ENCODE peak calls at places on chromosome 22, in eight cellular contexts. One of them, this sample, is unnamed.

GRCh38 chr22:20455709-20456063 is 18.1 kb upstream of the SCARF2 start:
- DNase-seq in fibroblast of pulmonary artery: no peak
- DNase-seq in naive thymus-derived CD4-positive, alpha-beta T cell: no peak
- DNase-seq in uterus: no peak
- DNase-seq in mucosa of descending colon: no peak
- DNase-seq in body of pancreas: no peak
- DNase-seq in tibial artery: no peak
- DNase-seq in fibroblast of mammary gland: no peak
- DNase-seq in this sample: no peak

GRCh38 chr22:40727607-40728325 is 48.5 kb downstream of the MCHR1 start:
- DNase-seq in fibroblast of pulmonary artery: no peak
- DNase-seq in naive thymus-derived CD4-positive, alpha-beta T cell: no peak
- DNase-seq in uterus: no peak
- DNase-seq in mucosa of descending colon: no peak
- DNase-seq in body of pancreas: no peak
- DNase-seq in tibial artery: no peak
- DNase-seq in fibroblast of mammary gland: no peak
- DNase-seq in this sample: no peak

GRCh38 chr22:17121235-17122195 is at the start of gene TMEM121B:
- DNase-seq in fibroblast of pulmonary artery: peak; percentile 47
- DNase-seq in naive thymus-derived CD4-positive, alpha-beta T cell: no peak
- DNase-seq in uterus: no peak
- DNase-seq in mucosa of descending colon: peak; percentile 62
- DNase-seq in body of pancreas: peak; percentile 63
- DNase-seq in tibial artery: peak; percentile 49
- DNase-seq in fibroblast of mammary gland: peak; percentile 50
- DNase-seq in this sample: peak; percentile 15

GRCh38 chr22:11628651-11629511 is 3899.1 kb upstream of the OR11H1 start:
- DNase-seq in fibroblast of pulmonary artery: no peak
- DNase-seq in naive thymus-derived CD4-positive, alpha-beta T cell: no peak
- DNase-seq in uterus: no peak
- DNase-seq in mucosa of descending colon: peak; percentile 18
- DNase-seq in body of pancreas: no peak
- DNase-seq in tibial artery: no peak
- DNase-seq in fibroblast of mammary gland: no peak
- DNase-seq in this sample: no peak

GRCh38 chr22:23263651-23264555 is 83.6 kb downstream of the BCR start:
- DNase-seq in fibroblast of pulmonary artery: no peak
- DNase-seq in naive thymus-derived CD4-positive, alpha-beta T cell: peak; percentile 37
- DNase-seq in uterus: no peak
- DNase-seq in mucosa of descending colon: no peak
- DNase-seq in body of pancreas: no peak
- DNase-seq in tibial artery: no peak
- DNase-seq in fibroblast of mammary gland: peak; percentile 15
- DNase-seq in this sample: no peak

GRCh38 chr22:31148953-31149627 is 8.8 kb upstream of the PLA2G3 start:
- DNase-seq in fibroblast of pulmonary artery: peak; percentile 90
- DNase-seq in naive thymus-derived CD4-positive, alpha-beta T cell: peak; percentile 26
- DNase-seq in uterus: peak; percentile 80
- DNase-seq in mucosa of descending colon: peak; percentile 73
- DNase-seq in body of pancreas: peak; percentile 78
- DNase-seq in tibial artery: peak; percentile 61
- DNase-seq in fibroblast of mammary gland: peak; percentile 75
- DNase-seq in this sample: peak; percentile 43

GRCh38 chr22:47600281-47600680 is 837.8 kb downstream of the TBC1D22A start:
- DNase-seq in fibroblast of pulmonary artery: no peak
- DNase-seq in naive thymus-derived CD4-positive, alpha-beta T cell: no peak
- DNase-seq in uterus: no peak
- DNase-seq in mucosa of descending colon: no peak
- DNase-seq in body of pancreas: no peak
- DNase-seq in tibial artery: peak; percentile 10
- DNase-seq in fibroblast of mammary gland: no peak
- DNase-seq in this sample: no peak

GRCh38 chr22:27745154-27745553 is 56.4 kb downstream of the MN1 start:
- DNase-seq in fibroblast of pulmonary artery: no peak
- DNase-seq in naive thymus-derived CD4-positive, alpha-beta T cell: no peak
- DNase-seq in uterus: no peak
- DNase-seq in mucosa of descending colon: no peak
- DNase-seq in body of pancreas: no peak
- DNase-seq in tibial artery: no peak
- DNase-seq in fibroblast of mammary gland: no peak
- DNase-seq in this sample: no peak

GRCh38 chr22:17199131-17199731 is 20.0 kb downstream of the ADA2 start:
- DNase-seq in fibroblast of pulmonary artery: peak; percentile 64
- DNase-seq in naive thymus-derived CD4-positive, alpha-beta T cell: no peak
- DNase-seq in uterus: peak; percentile 36
- DNase-seq in mucosa of descending colon: no peak
- DNase-seq in body of pancreas: no peak
- DNase-seq in tibial artery: no peak
- DNase-seq in fibroblast of mammary gland: peak; percentile 87
- DNase-seq in this sample: peak; percentile 5

DNA sequence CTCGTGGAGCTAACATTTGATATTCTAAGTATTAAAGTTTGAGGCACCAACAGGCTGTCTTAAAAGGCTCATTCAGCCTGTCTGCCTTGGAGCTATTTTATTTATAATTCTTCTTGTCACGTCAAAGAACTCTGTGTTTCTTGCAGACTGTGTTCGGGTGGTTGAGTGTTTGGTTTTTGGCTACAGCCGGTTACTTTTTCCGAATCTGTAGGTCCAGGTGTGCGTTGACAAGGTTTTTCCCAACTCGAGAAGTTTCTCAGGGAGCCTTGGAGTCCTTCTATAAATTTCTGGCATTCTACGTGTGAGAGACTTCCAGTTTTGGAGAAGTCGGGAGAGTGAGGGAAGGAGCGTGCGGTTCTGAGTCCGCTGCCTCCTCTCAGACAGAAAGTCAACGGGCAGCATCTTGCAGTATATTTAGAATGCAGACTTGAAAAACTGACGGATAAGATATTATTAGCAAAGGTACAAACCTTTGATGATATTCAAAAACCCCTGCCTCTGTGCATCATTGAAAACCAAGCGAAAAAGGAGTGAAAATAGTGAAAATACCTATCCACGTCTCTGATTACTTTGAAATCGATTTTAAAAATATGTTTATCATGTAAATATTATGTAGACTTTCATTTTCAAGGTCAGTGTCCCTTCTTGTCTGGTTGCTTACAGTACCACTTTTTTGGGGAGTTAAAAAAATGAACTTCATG is 85.2 kb upstream of the PPARA start:
- DNase-seq in fibroblast of pulmonary artery: no peak
- DNase-seq in naive thymus-derived CD4-positive, alpha-beta T cell: no peak
- DNase-seq in uterus: peak; percentile 44
- DNase-seq in mucosa of descending colon: peak; percentile 26
- DNase-seq in body of pancreas: peak; percentile 57
- DNase-seq in tibial artery: peak; percentile 25
- DNase-seq in fibroblast of mammary gland: peak; percentile 63
- DNase-seq in this sample: no peak
- H3K4me3 ChIP-seq in fibroblast of pulmonary artery: no peak overlapping the region
- H3K4me3 ChIP-seq in naive thymus-derived CD4-positive, alpha-beta T cell: no peak overlapping the region
- H3K4me3 ChIP-seq in uterus: peak overlapping the region; percentile 3
- H3K4me3 ChIP-seq in mucosa of descending colon: no peak overlapping the region
- H3K4me3 ChIP-seq in body of pancreas: no peak overlapping the region
- H3K4me3 ChIP-seq in tibial artery: peak overlapping the region; percentile 30
- H3K4me3 ChIP-seq in fibroblast of mammary gland: peak overlapping the region; percentile 36
- H3K4me3 ChIP-seq in this sample: no peak overlapping the region

GRCh38 chr22:29720824-29721323 is 1.1 kb downstream of the CABP7 start:
- DNase-seq in fibroblast of pulmonary artery: no peak
- DNase-seq in naive thymus-derived CD4-positive, alpha-beta T cell: no peak
- DNase-seq in uterus: no peak
- DNase-seq in mucosa of descending colon: no peak
- DNase-seq in body of pancreas: no peak
- DNase-seq in tibial artery: no peak
- DNase-seq in fibroblast of mammary gland: no peak
- DNase-seq in this sample: no peak

GRCh38 chr22:29717789-29718188 is 2.0 kb upstream of the CABP7 start:
- DNase-seq in fibroblast of pulmonary artery: no peak
- DNase-seq in naive thymus-derived CD4-positive, alpha-beta T cell: no peak
- DNase-seq in uterus: no peak
- DNase-seq in mucosa of descending colon: no peak
- DNase-seq in body of pancreas: no peak
- DNase-seq in tibial artery: no peak
- DNase-seq in fibroblast of mammary gland: no peak
- DNase-seq in this sample: no peak

GRCh38 chr22:29718949-29719893 is 582 bp upstream of the CABP7 start:
- DNase-seq in fibroblast of pulmonary artery: no peak
- DNase-seq in naive thymus-derived CD4-positive, alpha-beta T cell: no peak
- DNase-seq in uterus: no peak
- DNase-seq in mucosa of descending colon: no peak
- DNase-seq in body of pancreas: no peak
- DNase-seq in tibial artery: no peak
- DNase-seq in fibroblast of mammary gland: no peak
- DNase-seq in this sample: no peak

GRCh38 chr22:29722151-29722550 is 2.3 kb downstream of the CABP7 start:
- DNase-seq in fibroblast of pulmonary artery: no peak
- DNase-seq in naive thymus-derived CD4-positive, alpha-beta T cell: no peak
- DNase-seq in uterus: no peak
- DNase-seq in mucosa of descending colon: no peak
- DNase-seq in body of pancreas: no peak
- DNase-seq in tibial artery: no peak
- DNase-seq in fibroblast of mammary gland: no peak
- DNase-seq in this sample: no peak

GRCh38 chr22:29719894-29720645 is at the start of gene CABP7:
- DNase-seq in fibroblast of pulmonary artery: no peak
- DNase-seq in naive thymus-derived CD4-positive, alpha-beta T cell: no peak
- DNase-seq in uterus: no peak
- DNase-seq in mucosa of descending colon: no peak
- DNase-seq in body of pancreas: no peak
- DNase-seq in tibial artery: no peak
- DNase-seq in fibroblast of mammary gland: no peak
- DNase-seq in this sample: no peak
- H3K4me3 ChIP-seq in fibroblast of pulmonary artery: no peak within 1 kb of the TSS
- H3K4me3 ChIP-seq in naive thymus-derived CD4-positive, alpha-beta T cell: no peak within 1 kb of the TSS
- H3K4me3 ChIP-seq in uterus: no peak within 1 kb of the TSS
- H3K4me3 ChIP-seq in mucosa of descending colon: no peak within 1 kb of the TSS
- H3K4me3 ChIP-seq in body of pancreas: no peak within 1 kb of the TSS
- H3K4me3 ChIP-seq in tibial artery: no peak within 1 kb of the TSS
- H3K4me3 ChIP-seq in fibroblast of mammary gland: no peak within 1 kb of the TSS
- H3K4me3 ChIP-seq in this sample: peak within 1 kb of the TSS; percentile 18

GRCh38 chr22:50184004-50184461 is 1.7 kb upstream of the TRABD start:
- DNase-seq in fibroblast of pulmonary artery: peak; percentile 67
- DNase-seq in naive thymus-derived CD4-positive, alpha-beta T cell: no peak
- DNase-seq in uterus: peak; percentile 77
- DNase-seq in mucosa of descending colon: peak; percentile 71
- DNase-seq in body of pancreas: peak; percentile 76
- DNase-seq in tibial artery: peak; percentile 68
- DNase-seq in fibroblast of mammary gland: peak; percentile 46
- DNase-seq in this sample: no peak
- H3K4me3 ChIP-seq in fibroblast of pulmonary artery: no peak overlapping the region
- H3K4me3 ChIP-seq in naive thymus-derived CD4-positive, alpha-beta T cell: no peak overlapping the region
- H3K4me3 ChIP-seq in uterus: no peak overlapping the region
- H3K4me3 ChIP-seq in mucosa of descending colon: no peak overlapping the region
- H3K4me3 ChIP-seq in body of pancreas: no peak overlapping the region
- H3K4me3 ChIP-seq in tibial artery: no peak overlapping the region
- H3K4me3 ChIP-seq in fibroblast of mammary gland: no peak overlapping the region
- H3K4me3 ChIP-seq in this sample: no peak overlapping the region

DNA sequence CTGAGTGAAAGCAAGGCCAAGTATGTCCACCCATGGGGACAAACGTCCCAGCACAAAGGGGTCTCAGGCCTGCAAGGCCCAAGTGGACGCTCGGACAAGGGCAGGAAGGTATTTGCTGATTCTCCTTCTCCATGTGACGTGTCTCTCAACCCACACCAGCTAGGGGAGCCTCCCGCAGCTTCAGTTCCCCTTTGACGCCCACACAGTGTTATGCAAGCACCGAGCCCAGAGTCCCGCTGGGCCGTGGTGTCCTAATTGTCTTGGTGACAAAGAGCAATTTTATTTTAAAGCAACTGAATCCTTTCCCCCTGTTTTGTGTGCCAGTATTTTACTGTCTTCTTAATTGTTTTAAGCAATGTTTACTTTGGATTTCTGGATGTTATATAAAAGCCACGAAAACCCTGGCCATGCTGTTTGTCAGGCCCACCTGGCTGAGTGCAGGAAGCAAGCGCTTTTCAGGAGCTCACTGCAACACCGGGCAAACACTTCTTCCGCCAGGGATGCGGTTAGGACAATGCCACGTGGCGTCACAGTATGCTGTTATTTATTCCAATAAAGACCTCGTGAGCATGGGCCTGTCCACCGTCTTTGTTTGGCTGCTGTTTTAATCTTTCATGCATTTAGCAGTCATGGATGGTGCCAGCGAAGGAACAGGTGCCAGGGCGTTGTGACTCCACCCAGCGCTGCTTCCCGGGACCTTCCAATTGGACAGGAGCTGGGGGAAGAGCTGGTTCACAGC is 8.2 kb upstream of the PARVG start:
- DNase-seq in fibroblast of pulmonary artery: no peak
- DNase-seq in naive thymus-derived CD4-positive, alpha-beta T cell: no peak
- DNase-seq in uterus: no peak
- DNase-seq in mucosa of descending colon: peak; percentile 45
- DNase-seq in body of pancreas: peak; percentile 25
- DNase-seq in tibial artery: peak; percentile 76
- DNase-seq in fibroblast of mammary gland: peak; percentile 34
- DNase-seq in this sample: no peak
- H3K4me3 ChIP-seq in fibroblast of pulmonary artery: no peak overlapping the region
- H3K4me3 ChIP-seq in naive thymus-derived CD4-positive, alpha-beta T cell: no peak overlapping the region
- H3K4me3 ChIP-seq in uterus: no peak overlapping the region
- H3K4me3 ChIP-seq in mucosa of descending colon: no peak overlapping the region
- H3K4me3 ChIP-seq in body of pancreas: no peak overlapping the region
- H3K4me3 ChIP-seq in tibial artery: no peak overlapping the region
- H3K4me3 ChIP-seq in fibroblast of mammary gland: no peak overlapping the region
- H3K4me3 ChIP-seq in this sample: no peak overlapping the region

This sample was measured in skeletal muscle cell.